ENCODE peak calls at places on chromosomes 13 and 19, in seven cellular contexts. One of them, this sample, is unnamed.

GRCh38 chr13:44136693-44137268 is 236.8 kb upstream of the SERP2 start:
- DNase-seq in HCEC 1CT: no peak
- DNase-seq in endothelial cell: no peak
- DNase-seq in GM12864: no peak
- DNase-seq in body of pancreas: no peak
- DNase-seq in fibroblast of the conjunctiva: no peak
- DNase-seq in HFFc6: no peak
- DNase-seq in this sample: no peak

GRCh38 chr19:47511681-47512080 is 3.2 kb downstream of the NAPA start:
- DNase-seq in endothelial cell: no peak
- DNase-seq in HFFc6: peak
- DNase-seq in HCEC 1CT: peak
- DNase-seq in GM12864: no peak
- DNase-seq in fibroblast of the conjunctiva: peak
- DNase-seq in body of pancreas: peak
- DNase-seq in this sample: no peak

GRCh38 chr19:44694184-44694579 is 4.8 kb upstream of the CEACAM16 start:
- DNase-seq in endothelial cell: no peak
- DNase-seq in HCEC 1CT: no peak
- DNase-seq in fibroblast of the conjunctiva: no peak
- DNase-seq in body of pancreas: no peak
- DNase-seq in GM12864: no peak
- DNase-seq in HFFc6: no peak
- DNase-seq in this sample: no peak

GRCh38 chr13:65497265-65497664 is 1732.9 kb downstream of the PCDH9 start:
- DNase-seq in body of pancreas: no peak
- DNase-seq in HCEC 1CT: no peak
- DNase-seq in fibroblast of the conjunctiva: no peak
- DNase-seq in HFFc6: peak
- DNase-seq in endothelial cell: no peak
- DNase-seq in GM12864: no peak
- DNase-seq in this sample: no peak

GRCh38 chr19:19067276-19068072 is 3.7 kb downstream of the SLC25A42 start:
- DNase-seq in body of pancreas: no peak
- DNase-seq in HFFc6: no peak
- DNase-seq in endothelial cell: no peak
- DNase-seq in HCEC 1CT: no peak
- DNase-seq in GM12864: no peak
- DNase-seq in fibroblast of the conjunctiva: peak
- DNase-seq in this sample: no peak

GRCh38 chr13:91879360-91879759 is 480.9 kb downstream of the GPC5 start:
- DNase-seq in endothelial cell: no peak
- DNase-seq in fibroblast of the conjunctiva: no peak
- DNase-seq in HFFc6: no peak
- DNase-seq in GM12864: no peak
- DNase-seq in HCEC 1CT: no peak
- DNase-seq in body of pancreas: no peak
- DNase-seq in this sample: no peak

GRCh38 chr13:48975101-48975925 is at the start of gene FNDC3A:
- DNase-seq in fibroblast of the conjunctiva: peak
- DNase-seq in HCEC 1CT: peak
- DNase-seq in GM12864: no peak
- DNase-seq in body of pancreas: peak
- DNase-seq in HFFc6: peak
- DNase-seq in endothelial cell: peak
- DNase-seq in this sample: peak

GRCh38 chr19:45641274-45642105 is 2.3 kb upstream of the EML2 start:
- DNase-seq in GM12864: peak
- DNase-seq in HCEC 1CT: peak
- DNase-seq in body of pancreas: peak
- DNase-seq in endothelial cell: peak
- DNase-seq in fibroblast of the conjunctiva: no peak
- DNase-seq in HFFc6: peak
- DNase-seq in this sample: peak

GRCh38 chr13:110610955-110611595 is 4.3 kb upstream of the NAXD start:
- DNase-seq in body of pancreas: no peak
- DNase-seq in HFFc6: no peak
- DNase-seq in fibroblast of the conjunctiva: no peak
- DNase-seq in endothelial cell: no peak
- DNase-seq in HCEC 1CT: peak
- DNase-seq in GM12864: peak
- DNase-seq in this sample: no peak

GRCh38 chr19:18709546-18709945 is 26.1 kb downstream of the CRTC1 start:
- DNase-seq in body of pancreas: no peak
- DNase-seq in GM12864: no peak
- DNase-seq in HFFc6: no peak
- DNase-seq in endothelial cell: no peak
- DNase-seq in fibroblast of the conjunctiva: no peak
- DNase-seq in HCEC 1CT: no peak
- DNase-seq in this sample: no peak

GRCh38 chr19:56837892-56838679 is 2.4 kb downstream of the PEG3 start:
- DNase-seq in body of pancreas: peak
- DNase-seq in HFFc6: no peak
- DNase-seq in HCEC 1CT: no peak
- DNase-seq in endothelial cell: no peak
- DNase-seq in GM12864: no peak
- DNase-seq in fibroblast of the conjunctiva: peak
- DNase-seq in this sample: peak

GRCh38 chr19:13781547-13781946 is 7.3 kb downstream of the C19orf53 start:
- DNase-seq in HCEC 1CT: peak
- DNase-seq in endothelial cell: peak
- DNase-seq in fibroblast of the conjunctiva: peak
- DNase-seq in GM12864: no peak
- DNase-seq in body of pancreas: peak
- DNase-seq in HFFc6: peak
- DNase-seq in this sample: peak

GRCh38 chr13:102726430-102726829 is 31.6 kb upstream of the METTL21C start:
- DNase-seq in HCEC 1CT: no peak
- DNase-seq in endothelial cell: no peak
- DNase-seq in GM12864: no peak
- DNase-seq in fibroblast of the conjunctiva: no peak
- DNase-seq in body of pancreas: no peak
- DNase-seq in HFFc6: no peak
- DNase-seq in this sample: no peak

GRCh38 chr13:50126378-50127016 is 111.3 kb downstream of the KCNRG start:
- DNase-seq in fibroblast of the conjunctiva: no peak
- DNase-seq in endothelial cell: no peak
- DNase-seq in GM12864: no peak
- DNase-seq in body of pancreas: no peak
- DNase-seq in HCEC 1CT: no peak
- DNase-seq in HFFc6: no peak
- DNase-seq in this sample: no peak

GRCh38 chr19:38061294-38061693 is 154.3 kb downstream of the SIPA1L3 start:
- DNase-seq in HFFc6: peak
- DNase-seq in body of pancreas: no peak
- DNase-seq in endothelial cell: no peak
- DNase-seq in HCEC 1CT: peak
- DNase-seq in fibroblast of the conjunctiva: no peak
- DNase-seq in GM12864: no peak
- DNase-seq in this sample: no peak

GRCh38 chr13:49218493-49219051 is 1.6 kb upstream of the MLNR start:
- DNase-seq in body of pancreas: no peak
- DNase-seq in GM12864: no peak
- DNase-seq in HFFc6: no peak
- DNase-seq in endothelial cell: no peak
- DNase-seq in HCEC 1CT: no peak
- DNase-seq in fibroblast of the conjunctiva: no peak
- DNase-seq in this sample: no peak

GRCh38 chr19:954672-955494 is 29.0 kb downstream of the ARID3A start:
- DNase-seq in body of pancreas: no peak
- DNase-seq in GM12864: peak
- DNase-seq in HFFc6: no peak
- DNase-seq in HCEC 1CT: no peak
- DNase-seq in endothelial cell: no peak
- DNase-seq in fibroblast of the conjunctiva: no peak
- DNase-seq in this sample: no peak

GRCh38 chr19:8635422-8635821 is 5.0 kb downstream of the NFILZ start:
- DNase-seq in fibroblast of the conjunctiva: no peak
- DNase-seq in HCEC 1CT: no peak
- DNase-seq in GM12864: no peak
- DNase-seq in body of pancreas: no peak
- DNase-seq in endothelial cell: no peak
- DNase-seq in HFFc6: peak
- DNase-seq in this sample: no peak

GRCh38 chr13:43516401-43516826 is 270.4 kb downstream of the ENOX1 start:
- DNase-seq in HFFc6: peak
- DNase-seq in endothelial cell: no peak
- DNase-seq in GM12864: no peak
- DNase-seq in fibroblast of the conjunctiva: peak
- DNase-seq in body of pancreas: no peak
- DNase-seq in HCEC 1CT: peak
- DNase-seq in this sample: no peak

GRCh38 chr13:81377926-81378325 is 1037.0 kb upstream of the SPRY2 start:
- DNase-seq in fibroblast of the conjunctiva: no peak
- DNase-seq in HCEC 1CT: peak
- DNase-seq in GM12864: no peak
- DNase-seq in body of pancreas: no peak
- DNase-seq in endothelial cell: no peak
- DNase-seq in HFFc6: no peak
- DNase-seq in this sample: no peak

GRCh38 chr13:98565726-98566577 is 11.0 kb downstream of the STK24 start:
- DNase-seq in HCEC 1CT: no peak
- DNase-seq in GM12864: no peak
- DNase-seq in body of pancreas: no peak
- DNase-seq in HFFc6: no peak
- DNase-seq in endothelial cell: no peak
- DNase-seq in fibroblast of the conjunctiva: no peak
- DNase-seq in this sample: no peak

GRCh38 chr19:12140545-12141404 is 625 bp upstream of the ZNF20 start:
- DNase-seq in endothelial cell: peak
- DNase-seq in HFFc6: peak
- DNase-seq in body of pancreas: peak
- DNase-seq in HCEC 1CT: peak
- DNase-seq in GM12864: peak
- DNase-seq in fibroblast of the conjunctiva: peak
- DNase-seq in this sample: peak

GRCh38 chr13:93227280-93227905 is 786 bp downstream of the GPC6 start:
- DNase-seq in endothelial cell: peak
- DNase-seq in GM12864: no peak
- DNase-seq in body of pancreas: no peak
- DNase-seq in HFFc6: peak
- DNase-seq in HCEC 1CT: peak
- DNase-seq in fibroblast of the conjunctiva: no peak
- DNase-seq in this sample: no peak

GRCh38 chr19:467554-467953 is 6.7 kb upstream of the SHC2 start:
- DNase-seq in fibroblast of the conjunctiva: no peak
- DNase-seq in HCEC 1CT: no peak
- DNase-seq in endothelial cell: no peak
- DNase-seq in GM12864: no peak
- DNase-seq in HFFc6: no peak
- DNase-seq in body of pancreas: no peak
- DNase-seq in this sample: no peak

GRCh38 chr13:40120288-40120687 is 464.8 kb downstream of the COG6 start:
- DNase-seq in HFFc6: no peak
- DNase-seq in fibroblast of the conjunctiva: no peak
- DNase-seq in body of pancreas: no peak
- DNase-seq in HCEC 1CT: no peak
- DNase-seq in GM12864: no peak
- DNase-seq in endothelial cell: no peak
- DNase-seq in this sample: no peak

GRCh38 chr19:30630289-30631034 is 258.3 kb downstream of the ZNF536 start:
- DNase-seq in HCEC 1CT: no peak
- DNase-seq in GM12864: no peak
- DNase-seq in HFFc6: no peak
- DNase-seq in body of pancreas: no peak
- DNase-seq in fibroblast of the conjunctiva: no peak
- DNase-seq in endothelial cell: no peak
- DNase-seq in this sample: no peak

GRCh38 chr13:30153871-30154426 is 153.4 kb downstream of the KATNAL1 start:
- DNase-seq in body of pancreas: no peak
- DNase-seq in fibroblast of the conjunctiva: no peak
- DNase-seq in GM12864: no peak
- DNase-seq in endothelial cell: no peak
- DNase-seq in HFFc6: no peak
- DNase-seq in HCEC 1CT: no peak
- DNase-seq in this sample: no peak

GRCh38 chr13:109154546-109154945 is 525.1 kb downstream of the MYO16 start:
- DNase-seq in fibroblast of the conjunctiva: no peak
- DNase-seq in body of pancreas: no peak
- DNase-seq in HCEC 1CT: peak
- DNase-seq in HFFc6: no peak
- DNase-seq in endothelial cell: no peak
- DNase-seq in GM12864: no peak
- DNase-seq in this sample: no peak

GRCh38 chr19:3821156-3821555 is 35.0 kb upstream of the MATK start:
- DNase-seq in endothelial cell: no peak
- DNase-seq in GM12864: no peak
- DNase-seq in body of pancreas: no peak
- DNase-seq in HCEC 1CT: no peak
- DNase-seq in fibroblast of the conjunctiva: no peak
- DNase-seq in HFFc6: no peak
- DNase-seq in this sample: no peak

GRCh38 chr19:42512130-42512636 is 16.1 kb downstream of the CEACAM1 start:
- DNase-seq in HCEC 1CT: no peak
- DNase-seq in endothelial cell: no peak
- DNase-seq in GM12864: no peak
- DNase-seq in HFFc6: no peak
- DNase-seq in body of pancreas: no peak
- DNase-seq in fibroblast of the conjunctiva: no peak
- DNase-seq in this sample: no peak

GRCh38 chr13:99053636-99054233 is 75.9 kb upstream of the DOCK9 start:
- DNase-seq in GM12864: no peak
- DNase-seq in fibroblast of the conjunctiva: no peak
- DNase-seq in HCEC 1CT: no peak
- DNase-seq in HFFc6: no peak
- DNase-seq in body of pancreas: no peak
- DNase-seq in endothelial cell: no peak
- DNase-seq in this sample: no peak

GRCh38 chr19:7292950-7293794 is 1.0 kb downstream of the INSR start:
- DNase-seq in fibroblast of the conjunctiva: no peak
- DNase-seq in endothelial cell: peak
- DNase-seq in HCEC 1CT: no peak
- DNase-seq in HFFc6: no peak
- DNase-seq in body of pancreas: peak
- DNase-seq in GM12864: no peak
- DNase-seq in this sample: peak

GRCh38 chr19:31154021-31154420 is 195.2 kb downstream of the TSHZ3 start:
- DNase-seq in HFFc6: peak
- DNase-seq in GM12864: no peak
- DNase-seq in endothelial cell: no peak
- DNase-seq in fibroblast of the conjunctiva: no peak
- DNase-seq in body of pancreas: no peak
- DNase-seq in HCEC 1CT: peak
- DNase-seq in this sample: no peak